ENCODE peak calls at places on chromosomes 12 and 14, in five cellular contexts. One of them, this sample, is unnamed. For H3K4me1, the result is how much of the 10 kb centered on the place peaks cover.

GRCh38 chr12:114406326-114407033 is 536 bp upstream of the TBX5 start:
- DNase-seq in IMR-90: peak
- DNase-seq in left ventricle myocardium inferior: no peak
- DNase-seq in Caco-2: no peak
- DNase-seq in OCI-LY7: no peak
- DNase-seq in this sample: no peak

GRCh38 chr12:54201001-54201794 is 12.4 kb upstream of the SMUG1 start:
- DNase-seq in IMR-90: peak
- DNase-seq in left ventricle myocardium inferior: peak
- DNase-seq in Caco-2: peak
- DNase-seq in OCI-LY7: peak
- DNase-seq in this sample: peak

GRCh38 chr14:51581017-51581881 is 70.5 kb upstream of the FRMD6 start:
- DNase-seq in IMR-90: peak
- DNase-seq in left ventricle myocardium inferior: no peak
- DNase-seq in Caco-2: peak
- DNase-seq in OCI-LY7: no peak
- DNase-seq in this sample: no peak

GRCh38 chr12:81022531-81022930 is 55.3 kb upstream of the ACSS3 start:
- DNase-seq in IMR-90: no peak
- DNase-seq in left ventricle myocardium inferior: no peak
- DNase-seq in Caco-2: no peak
- DNase-seq in OCI-LY7: no peak
- DNase-seq in this sample: no peak

GRCh38 chr14:101600336-101600890 is 39.1 kb downstream of the DIO3 start:
- DNase-seq in IMR-90: no peak
- DNase-seq in left ventricle myocardium inferior: no peak
- DNase-seq in Caco-2: no peak
- DNase-seq in OCI-LY7: no peak
- DNase-seq in this sample: no peak

GRCh38 chr14:74615735-74616134 is 3.7 kb upstream of the LTBP2 start:
- DNase-seq in IMR-90: no peak
- DNase-seq in left ventricle myocardium inferior: no peak
- DNase-seq in Caco-2: no peak
- DNase-seq in OCI-LY7: no peak
- DNase-seq in this sample: no peak

GRCh38 chr12:124125472-124125871 is 152.5 kb downstream of the ZNF664 start:
- DNase-seq in IMR-90: no peak
- DNase-seq in left ventricle myocardium inferior: no peak
- DNase-seq in Caco-2: no peak
- DNase-seq in OCI-LY7: no peak
- DNase-seq in this sample: no peak

GRCh38 chr14:54348923-54349615 is 47.7 kb upstream of the CDKN3 start:
- DNase-seq in IMR-90: peak
- DNase-seq in left ventricle myocardium inferior: peak
- DNase-seq in Caco-2: no peak
- DNase-seq in OCI-LY7: no peak
- DNase-seq in this sample: peak

GRCh38 chr12:38390968-38391367 is 74.4 kb downstream of the ALG10B start:
- DNase-seq in IMR-90: no peak
- DNase-seq in left ventricle myocardium inferior: no peak
- DNase-seq in Caco-2: no peak
- DNase-seq in OCI-LY7: no peak
- DNase-seq in this sample: no peak

GRCh38 chr14:71136386-71137060 is 229.3 kb downstream of the PCNX1 start:
- DNase-seq in IMR-90: no peak
- DNase-seq in left ventricle myocardium inferior: no peak
- DNase-seq in Caco-2: no peak
- DNase-seq in OCI-LY7: no peak
- DNase-seq in this sample: no peak

GRCh38 chr14:61963926-61964325 is 201.7 kb downstream of the SNAPC1 start:
- DNase-seq in IMR-90: peak
- DNase-seq in left ventricle myocardium inferior: no peak
- DNase-seq in Caco-2: no peak
- DNase-seq in OCI-LY7: no peak
- DNase-seq in this sample: no peak

DNA sequence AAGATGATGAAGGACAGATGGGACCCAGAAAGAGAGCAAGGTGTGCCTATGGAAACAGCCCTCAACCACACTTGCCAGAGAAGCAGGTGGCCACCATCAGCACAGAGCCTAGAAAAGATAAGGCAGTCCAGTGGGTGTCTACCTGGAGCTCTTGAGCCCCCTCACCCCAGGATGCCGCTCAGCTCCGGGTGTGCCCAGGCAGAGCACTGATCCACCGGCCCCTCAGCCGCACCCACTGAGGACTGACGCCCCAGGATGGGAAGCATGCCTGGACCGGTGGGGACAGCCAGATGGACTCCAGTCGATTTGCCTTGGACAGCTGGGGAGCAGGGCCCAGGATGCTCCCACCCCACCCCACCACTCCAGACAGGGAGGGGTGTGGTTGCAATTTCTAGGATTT is 15.1 kb upstream of the ZFP36L1 start:
- DNase-seq in IMR-90: no peak
- DNase-seq in left ventricle myocardium inferior: no peak
- DNase-seq in Caco-2: no peak
- DNase-seq in OCI-LY7: no peak
- DNase-seq in this sample: no peak
- H3K4me1 ChIP-seq in IMR-90: under half
- H3K4me1 ChIP-seq in left ventricle myocardium inferior: under half
- H3K4me1 ChIP-seq in Caco-2: under half
- H3K4me1 ChIP-seq in OCI-LY7: under half
- H3K4me1 ChIP-seq in this sample: half or more

GRCh38 chr12:120230326-120230973 is 29.5 kb upstream of the RPLP0 start:
- DNase-seq in IMR-90: peak
- DNase-seq in left ventricle myocardium inferior: peak
- DNase-seq in Caco-2: peak
- DNase-seq in OCI-LY7: no peak
- DNase-seq in this sample: peak
- H3K4me1 ChIP-seq in IMR-90: half or more
- H3K4me1 ChIP-seq in left ventricle myocardium inferior: half or more
- H3K4me1 ChIP-seq in Caco-2: half or more
- H3K4me1 ChIP-seq in OCI-LY7: half or more
- H3K4me1 ChIP-seq in this sample: half or more

GRCh38 chr12:94182971-94183701 is 34.8 kb downstream of the PLXNC1 start:
- DNase-seq in IMR-90: no peak
- DNase-seq in left ventricle myocardium inferior: no peak
- DNase-seq in Caco-2: peak
- DNase-seq in OCI-LY7: no peak
- DNase-seq in this sample: no peak
- H3K4me1 ChIP-seq in IMR-90: under half
- H3K4me1 ChIP-seq in left ventricle myocardium inferior: under half
- H3K4me1 ChIP-seq in Caco-2: half or more
- H3K4me1 ChIP-seq in OCI-LY7: under half
- H3K4me1 ChIP-seq in this sample: under half

GRCh38 chr12:51238037-51238509 is 553 bp upstream of the DAZAP2 start:
- DNase-seq in IMR-90: no peak
- DNase-seq in left ventricle myocardium inferior: no peak
- DNase-seq in Caco-2: peak
- DNase-seq in OCI-LY7: peak
- DNase-seq in this sample: no peak

GRCh38 chr12:51242896-51243295 is 4.3 kb downstream of the DAZAP2 start:
- DNase-seq in IMR-90: no peak
- DNase-seq in left ventricle myocardium inferior: no peak
- DNase-seq in Caco-2: no peak
- DNase-seq in OCI-LY7: no peak
- DNase-seq in this sample: no peak

GRCh38 chr12:51242150-51242549 is 3.5 kb downstream of the DAZAP2 start:
- DNase-seq in IMR-90: no peak
- DNase-seq in left ventricle myocardium inferior: peak
- DNase-seq in Caco-2: no peak
- DNase-seq in OCI-LY7: no peak
- DNase-seq in this sample: no peak

GRCh38 chr12:51240971-51241370 is 2.3 kb downstream of the DAZAP2 start:
- DNase-seq in IMR-90: peak
- DNase-seq in left ventricle myocardium inferior: no peak
- DNase-seq in Caco-2: no peak
- DNase-seq in OCI-LY7: no peak
- DNase-seq in this sample: no peak

DNA sequence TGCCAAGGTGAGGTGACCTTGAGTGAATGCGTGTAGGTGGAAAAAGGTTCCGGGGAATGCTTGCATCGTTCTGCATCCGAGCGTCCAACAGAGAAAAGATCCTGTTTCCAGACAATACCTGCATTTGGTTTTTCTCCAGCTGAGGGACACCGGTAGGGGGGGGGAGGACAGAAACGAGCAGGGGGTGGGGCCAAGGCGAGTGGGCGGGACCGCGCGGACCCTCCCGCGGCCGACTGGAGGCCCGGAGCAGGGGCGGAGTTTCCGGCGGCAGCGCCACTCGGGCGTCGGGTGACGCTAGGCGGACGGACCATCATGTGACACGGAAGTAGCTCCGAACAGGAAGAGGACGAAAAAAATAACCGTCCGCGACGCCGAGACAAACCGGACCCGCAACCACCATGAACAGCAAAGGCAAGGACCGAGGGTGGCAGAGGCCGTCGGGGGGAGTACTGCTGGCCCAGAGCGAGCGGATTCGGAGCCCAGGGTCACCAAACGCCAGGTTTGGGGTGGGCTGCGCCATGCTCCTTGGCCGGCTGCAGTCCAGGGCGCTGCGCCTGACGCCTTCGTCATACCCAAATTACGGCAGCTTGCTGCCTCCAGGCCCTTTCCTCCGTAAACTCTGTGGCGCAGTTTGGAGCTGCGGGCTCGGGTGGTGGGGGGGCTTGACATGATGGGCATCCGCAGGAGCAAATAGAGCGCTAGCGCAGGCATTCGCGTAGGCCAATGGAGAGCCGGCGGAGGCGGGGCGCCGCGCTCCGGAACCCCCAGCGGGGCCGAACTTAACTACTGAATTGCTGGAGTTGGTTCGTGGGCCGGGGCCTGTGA is at the start of gene DAZAP2:
- DNase-seq in IMR-90: peak
- DNase-seq in left ventricle myocardium inferior: peak
- DNase-seq in Caco-2: peak
- DNase-seq in OCI-LY7: peak
- DNase-seq in this sample: peak
- H3K4me1 ChIP-seq in IMR-90: under half
- H3K4me1 ChIP-seq in left ventricle myocardium inferior: under half
- H3K4me1 ChIP-seq in Caco-2: under half
- H3K4me1 ChIP-seq in OCI-LY7: under half
- H3K4me1 ChIP-seq in this sample: under half

GRCh38 chr12:29722164-29722563 is 61.6 kb downstream of the TMTC1 start:
- DNase-seq in IMR-90: no peak
- DNase-seq in left ventricle myocardium inferior: no peak
- DNase-seq in Caco-2: no peak
- DNase-seq in OCI-LY7: no peak
- DNase-seq in this sample: no peak

GRCh38 chr12:29725587-29726320 is 58.0 kb downstream of the TMTC1 start:
- DNase-seq in IMR-90: peak
- DNase-seq in left ventricle myocardium inferior: peak
- DNase-seq in Caco-2: no peak
- DNase-seq in OCI-LY7: no peak
- DNase-seq in this sample: peak

GRCh38 chr12:29726741-29727348 is 56.9 kb downstream of the TMTC1 start:
- DNase-seq in IMR-90: no peak
- DNase-seq in left ventricle myocardium inferior: no peak
- DNase-seq in Caco-2: no peak
- DNase-seq in OCI-LY7: no peak
- DNase-seq in this sample: no peak

GRCh38 chr12:29728033-29728432 is 55.7 kb downstream of the TMTC1 start:
- DNase-seq in IMR-90: no peak
- DNase-seq in left ventricle myocardium inferior: peak
- DNase-seq in Caco-2: no peak
- DNase-seq in OCI-LY7: no peak
- DNase-seq in this sample: no peak

DNA sequence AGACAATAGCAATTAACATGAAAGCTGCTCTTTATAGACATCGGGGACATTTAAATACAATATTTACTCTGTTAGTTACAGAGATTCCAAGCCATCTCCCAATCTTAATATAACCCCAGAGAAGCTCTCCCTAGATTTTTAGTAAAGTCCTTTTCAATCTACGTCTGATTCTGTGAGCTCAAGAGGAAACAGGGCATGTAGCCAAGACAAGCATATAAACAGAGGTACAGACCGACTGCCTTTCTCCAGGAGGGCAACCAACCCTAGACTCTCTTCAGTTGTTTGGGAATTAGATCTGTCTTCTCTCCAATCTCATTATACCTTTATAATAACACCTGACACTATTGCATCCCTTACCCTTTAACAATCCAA is 57.4 kb downstream of the TMTC1 start:
- DNase-seq in IMR-90: peak
- DNase-seq in left ventricle myocardium inferior: no peak
- DNase-seq in Caco-2: no peak
- DNase-seq in OCI-LY7: no peak
- DNase-seq in this sample: no peak
- H3K4me1 ChIP-seq in IMR-90: under half
- H3K4me1 ChIP-seq in left ventricle myocardium inferior: half or more
- H3K4me1 ChIP-seq in Caco-2: under half
- H3K4me1 ChIP-seq in OCI-LY7: under half
- H3K4me1 ChIP-seq in this sample: under half

GRCh38 chr12:116266220-116266619 is 11.3 kb downstream of the MED13L start:
- DNase-seq in IMR-90: peak
- DNase-seq in left ventricle myocardium inferior: no peak
- DNase-seq in Caco-2: no peak
- DNase-seq in OCI-LY7: no peak
- DNase-seq in this sample: no peak

GRCh38 chr12:116267948-116268347 is 9.5 kb downstream of the MED13L start:
- DNase-seq in IMR-90: no peak
- DNase-seq in left ventricle myocardium inferior: no peak
- DNase-seq in Caco-2: no peak
- DNase-seq in OCI-LY7: no peak
- DNase-seq in this sample: no peak

GRCh38 chr12:116264525-116265070 is 12.9 kb downstream of the MED13L start:
- DNase-seq in IMR-90: no peak
- DNase-seq in left ventricle myocardium inferior: no peak
- DNase-seq in Caco-2: no peak
- DNase-seq in OCI-LY7: no peak
- DNase-seq in this sample: no peak

GRCh38 chr12:116265361-116266128 is 11.9 kb downstream of the MED13L start:
- DNase-seq in IMR-90: no peak
- DNase-seq in left ventricle myocardium inferior: no peak
- DNase-seq in Caco-2: no peak
- DNase-seq in OCI-LY7: no peak
- DNase-seq in this sample: no peak

GRCh38 chr12:116266631-116267349 is 10.7 kb downstream of the MED13L start:
- DNase-seq in IMR-90: peak
- DNase-seq in left ventricle myocardium inferior: no peak
- DNase-seq in Caco-2: no peak
- DNase-seq in OCI-LY7: no peak
- DNase-seq in this sample: no peak
- H3K4me1 ChIP-seq in IMR-90: under half
- H3K4me1 ChIP-seq in left ventricle myocardium inferior: half or more
- H3K4me1 ChIP-seq in Caco-2: half or more
- H3K4me1 ChIP-seq in OCI-LY7: under half
- H3K4me1 ChIP-seq in this sample: half or more

GRCh38 chr12:122161682-122162081 is 12.3 kb downstream of the IL31 start:
- DNase-seq in IMR-90: no peak
- DNase-seq in left ventricle myocardium inferior: no peak
- DNase-seq in Caco-2: no peak
- DNase-seq in OCI-LY7: no peak
- DNase-seq in this sample: no peak

GRCh38 chr12:122158700-122159285 is 15.2 kb downstream of the IL31 start:
- DNase-seq in IMR-90: no peak
- DNase-seq in left ventricle myocardium inferior: no peak
- DNase-seq in Caco-2: no peak
- DNase-seq in OCI-LY7: no peak
- DNase-seq in this sample: no peak

GRCh38 chr12:122160761-122161160 is 13.3 kb downstream of the IL31 start:
- DNase-seq in IMR-90: no peak
- DNase-seq in left ventricle myocardium inferior: no peak
- DNase-seq in Caco-2: no peak
- DNase-seq in OCI-LY7: no peak
- DNase-seq in this sample: no peak

GRCh38 chr12:122162976-122163375 is 11.0 kb downstream of the IL31 start:
- DNase-seq in IMR-90: no peak
- DNase-seq in left ventricle myocardium inferior: no peak
- DNase-seq in Caco-2: no peak
- DNase-seq in OCI-LY7: no peak
- DNase-seq in this sample: no peak

GRCh38 chr12:122159879-122160278 is 14.1 kb downstream of the IL31 start:
- DNase-seq in IMR-90: no peak
- DNase-seq in left ventricle myocardium inferior: no peak
- DNase-seq in Caco-2: peak
- DNase-seq in OCI-LY7: peak
- DNase-seq in this sample: no peak
- H3K4me1 ChIP-seq in IMR-90: under half
- H3K4me1 ChIP-seq in left ventricle myocardium inferior: under half
- H3K4me1 ChIP-seq in Caco-2: under half
- H3K4me1 ChIP-seq in OCI-LY7: under half
- H3K4me1 ChIP-seq in this sample: under half